ENCODE peak calls at places on chromosome 20, in six cellular contexts. One of them, this sample, is unnamed.

GRCh38 chr20:36270744-36271638 is 34.7 kb downstream of the AAR2 start:
- DNase-seq in H7: peak
- DNase-seq in stromal cell of bone marrow: no peak
- DNase-seq in KG1: no peak
- DNase-seq in Right ventricle myocardium superior: no peak
- DNase-seq in KBM-7: no peak
- DNase-seq in this sample: no peak

GRCh38 chr20:53513489-53514298 is 79.9 kb downstream of the ZNF217 start:
- DNase-seq in H7: no peak
- DNase-seq in stromal cell of bone marrow: no peak
- DNase-seq in KG1: no peak
- DNase-seq in Right ventricle myocardium superior: no peak
- DNase-seq in KBM-7: no peak
- DNase-seq in this sample: no peak

GRCh38 chr20:5584678-5585077 is 165.5 kb upstream of the SHLD1 start:
- DNase-seq in H7: no peak
- DNase-seq in stromal cell of bone marrow: no peak
- DNase-seq in KG1: no peak
- DNase-seq in Right ventricle myocardium superior: no peak
- DNase-seq in KBM-7: no peak
- DNase-seq in this sample: no peak

GRCh38 chr20:59743767-59744485 is 139.6 kb downstream of the PHACTR3 start:
- DNase-seq in H7: peak
- DNase-seq in stromal cell of bone marrow: no peak
- DNase-seq in KG1: no peak
- DNase-seq in Right ventricle myocardium superior: no peak
- DNase-seq in KBM-7: no peak
- DNase-seq in this sample: no peak

GRCh38 chr20:37711001-37711400 is 17.2 kb downstream of the CTNNBL1 start:
- DNase-seq in H7: no peak
- DNase-seq in stromal cell of bone marrow: no peak
- DNase-seq in KG1: no peak
- DNase-seq in Right ventricle myocardium superior: no peak
- DNase-seq in KBM-7: no peak
- DNase-seq in this sample: peak

GRCh38 chr20:10059006-10059405 is 24.2 kb downstream of the ANKEF1 start:
- DNase-seq in H7: no peak
- DNase-seq in stromal cell of bone marrow: no peak
- DNase-seq in KG1: no peak
- DNase-seq in Right ventricle myocardium superior: no peak
- DNase-seq in KBM-7: no peak
- DNase-seq in this sample: no peak

GRCh38 chr20:9149796-9150195 is 80.9 kb downstream of the PLCB4 start:
- DNase-seq in H7: no peak
- DNase-seq in stromal cell of bone marrow: no peak
- DNase-seq in KG1: no peak
- DNase-seq in Right ventricle myocardium superior: no peak
- DNase-seq in KBM-7: no peak
- DNase-seq in this sample: no peak

GRCh38 chr20:36331182-36331581 is 25.0 kb downstream of the DLGAP4 start:
- DNase-seq in H7: peak
- DNase-seq in stromal cell of bone marrow: no peak
- DNase-seq in KG1: no peak
- DNase-seq in Right ventricle myocardium superior: peak
- DNase-seq in KBM-7: no peak
- DNase-seq in this sample: no peak

GRCh38 chr20:32333181-32333987 is 24.7 kb upstream of the ASXL1 start:
- DNase-seq in H7: no peak
- DNase-seq in stromal cell of bone marrow: no peak
- DNase-seq in KG1: no peak
- DNase-seq in Right ventricle myocardium superior: no peak
- DNase-seq in KBM-7: no peak
- DNase-seq in this sample: no peak

GRCh38 chr20:19812056-19812455 is 54.0 kb downstream of the RIN2 start:
- DNase-seq in H7: no peak
- DNase-seq in stromal cell of bone marrow: no peak
- DNase-seq in KG1: no peak
- DNase-seq in Right ventricle myocardium superior: no peak
- DNase-seq in KBM-7: no peak
- DNase-seq in this sample: no peak

GRCh38 chr20:11332376-11332775 is 585.3 kb upstream of the BTBD3 start:
- DNase-seq in H7: no peak
- DNase-seq in stromal cell of bone marrow: no peak
- DNase-seq in KG1: no peak
- DNase-seq in Right ventricle myocardium superior: no peak
- DNase-seq in KBM-7: no peak
- DNase-seq in this sample: peak

GRCh38 chr20:20204326-20204725 is 152.0 kb downstream of the CFAP61 start:
- DNase-seq in H7: no peak
- DNase-seq in stromal cell of bone marrow: no peak
- DNase-seq in KG1: no peak
- DNase-seq in Right ventricle myocardium superior: no peak
- DNase-seq in KBM-7: no peak
- DNase-seq in this sample: no peak

GRCh38 chr20:21125072-21125848 is 622 bp upstream of the KIZ start:
- DNase-seq in H7: peak
- DNase-seq in stromal cell of bone marrow: no peak
- DNase-seq in KG1: peak
- DNase-seq in Right ventricle myocardium superior: peak
- DNase-seq in KBM-7: no peak
- DNase-seq in this sample: peak

GRCh38 chr20:37276494-37277252 is 12.8 kb upstream of the MANBAL start:
- DNase-seq in H7: no peak
- DNase-seq in stromal cell of bone marrow: peak
- DNase-seq in KG1: no peak
- DNase-seq in Right ventricle myocardium superior: peak
- DNase-seq in KBM-7: peak
- DNase-seq in this sample: no peak

GRCh38 chr20:38877483-38877882 is 48.7 kb upstream of the FAM83D start:
- DNase-seq in H7: no peak
- DNase-seq in stromal cell of bone marrow: no peak
- DNase-seq in KG1: no peak
- DNase-seq in Right ventricle myocardium superior: no peak
- DNase-seq in KBM-7: no peak
- DNase-seq in this sample: no peak

GRCh38 chr20:60467771-60468170 is 509.5 kb downstream of the CDH26 start:
- DNase-seq in H7: no peak
- DNase-seq in stromal cell of bone marrow: no peak
- DNase-seq in KG1: no peak
- DNase-seq in Right ventricle myocardium superior: no peak
- DNase-seq in KBM-7: no peak
- DNase-seq in this sample: no peak

GRCh38 chr20:52303281-52303950 is 111.8 kb upstream of the ZFP64 start:
- DNase-seq in H7: no peak
- DNase-seq in stromal cell of bone marrow: no peak
- DNase-seq in KG1: no peak
- DNase-seq in Right ventricle myocardium superior: no peak
- DNase-seq in KBM-7: no peak
- DNase-seq in this sample: no peak

GRCh38 chr20:43662943-43663655 is 3.8 kb upstream of the MYBL2 start:
- DNase-seq in H7: no peak
- DNase-seq in stromal cell of bone marrow: no peak
- DNase-seq in KG1: no peak
- DNase-seq in Right ventricle myocardium superior: no peak
- DNase-seq in KBM-7: no peak
- DNase-seq in this sample: no peak

GRCh38 chr20:52219441-52219840 is 27.9 kb upstream of the ZFP64 start:
- DNase-seq in H7: peak
- DNase-seq in stromal cell of bone marrow: no peak
- DNase-seq in KG1: no peak
- DNase-seq in Right ventricle myocardium superior: no peak
- DNase-seq in KBM-7: peak
- DNase-seq in this sample: no peak

GRCh38 chr20:63580796-63581461 is 6.9 kb upstream of the HELZ2 start:
- DNase-seq in H7: peak
- DNase-seq in stromal cell of bone marrow: peak
- DNase-seq in KG1: peak
- DNase-seq in Right ventricle myocardium superior: no peak
- DNase-seq in KBM-7: peak
- DNase-seq in this sample: peak

GRCh38 chr20:32574296-32575226 is 10.6 kb downstream of the NOL4L start:
- DNase-seq in H7: peak
- DNase-seq in stromal cell of bone marrow: peak
- DNase-seq in KG1: no peak
- DNase-seq in Right ventricle myocardium superior: peak
- DNase-seq in KBM-7: peak
- DNase-seq in this sample: peak

GRCh38 chr20:2001119-2001518 is 7.3 kb upstream of the PDYN start:
- DNase-seq in H7: no peak
- DNase-seq in stromal cell of bone marrow: no peak
- DNase-seq in KG1: no peak
- DNase-seq in Right ventricle myocardium superior: no peak
- DNase-seq in KBM-7: no peak
- DNase-seq in this sample: no peak

GRCh38 chr20:48747840-48748416 is 79.9 kb downstream of the PREX1 start:
- DNase-seq in H7: peak
- DNase-seq in stromal cell of bone marrow: no peak
- DNase-seq in KG1: peak
- DNase-seq in Right ventricle myocardium superior: no peak
- DNase-seq in KBM-7: no peak
- DNase-seq in this sample: no peak

GRCh38 chr20:35511814-35512420 is 17.5 kb downstream of the C20orf173 start:
- DNase-seq in H7: peak
- DNase-seq in stromal cell of bone marrow: no peak
- DNase-seq in KG1: no peak
- DNase-seq in Right ventricle myocardium superior: no peak
- DNase-seq in KBM-7: peak
- DNase-seq in this sample: peak

This sample was measured in cardiac muscle cell.